ENCODE peak calls at places on chromosomes 6 and 20, in seven cellular contexts. One of them, this sample, is unnamed.

GRCh38 chr6:42136508-42137191 is 5.8 kb downstream of the C6orf132 start:
- DNase-seq in fibroblast of villous mesenchyme: peak
- DNase-seq in body of pancreas: no peak
- DNase-seq in lower lobe of right lung: no peak
- DNase-seq in left cardiac atrium: no peak
- DNase-seq in A172: peak
- DNase-seq in NAMALWA: peak
- DNase-seq in this sample: peak

GRCh38 chr6:163099621-163100171 is 314.8 kb upstream of the QKI start:
- DNase-seq in fibroblast of villous mesenchyme: no peak
- DNase-seq in body of pancreas: no peak
- DNase-seq in lower lobe of right lung: no peak
- DNase-seq in left cardiac atrium: no peak
- DNase-seq in A172: no peak
- DNase-seq in NAMALWA: no peak
- DNase-seq in this sample: no peak

GRCh38 chr6:93424303-93425064 is 5.1 kb upstream of the EPHA7 start:
- DNase-seq in fibroblast of villous mesenchyme: peak
- DNase-seq in body of pancreas: no peak
- DNase-seq in lower lobe of right lung: no peak
- DNase-seq in left cardiac atrium: no peak
- DNase-seq in A172: peak
- DNase-seq in NAMALWA: peak
- DNase-seq in this sample: no peak

GRCh38 chr6:136090929-136091328 is 159.2 kb downstream of the MTFR2 start:
- DNase-seq in fibroblast of villous mesenchyme: peak
- DNase-seq in body of pancreas: no peak
- DNase-seq in lower lobe of right lung: no peak
- DNase-seq in left cardiac atrium: no peak
- DNase-seq in A172: no peak
- DNase-seq in NAMALWA: no peak
- DNase-seq in this sample: no peak

GRCh38 chr6:148240866-148241477 is 101.7 kb upstream of the SASH1 start:
- DNase-seq in fibroblast of villous mesenchyme: peak
- DNase-seq in body of pancreas: no peak
- DNase-seq in lower lobe of right lung: no peak
- DNase-seq in left cardiac atrium: no peak
- DNase-seq in A172: no peak
- DNase-seq in NAMALWA: no peak
- DNase-seq in this sample: no peak

GRCh38 chr6:14763139-14763538 is 482.7 kb upstream of the JARID2 start:
- DNase-seq in fibroblast of villous mesenchyme: peak
- DNase-seq in body of pancreas: no peak
- DNase-seq in lower lobe of right lung: no peak
- DNase-seq in left cardiac atrium: no peak
- DNase-seq in A172: no peak
- DNase-seq in NAMALWA: no peak
- DNase-seq in this sample: no peak

GRCh38 chr6:107644513-107644912 is 154.6 kb downstream of the SOBP start:
- DNase-seq in fibroblast of villous mesenchyme: no peak
- DNase-seq in body of pancreas: no peak
- DNase-seq in lower lobe of right lung: no peak
- DNase-seq in left cardiac atrium: no peak
- DNase-seq in A172: no peak
- DNase-seq in NAMALWA: no peak
- DNase-seq in this sample: no peak

GRCh38 chr6:29924731-29925130 is 17.6 kb upstream of the HLA-A start:
- DNase-seq in fibroblast of villous mesenchyme: no peak
- DNase-seq in body of pancreas: no peak
- DNase-seq in lower lobe of right lung: no peak
- DNase-seq in left cardiac atrium: no peak
- DNase-seq in A172: peak
- DNase-seq in NAMALWA: no peak
- DNase-seq in this sample: peak

GRCh38 chr20:5920581-5920980 is 29.8 kb downstream of the TRMT6 start:
- DNase-seq in fibroblast of villous mesenchyme: no peak
- DNase-seq in body of pancreas: no peak
- DNase-seq in lower lobe of right lung: no peak
- DNase-seq in left cardiac atrium: no peak
- DNase-seq in A172: no peak
- DNase-seq in NAMALWA: no peak
- DNase-seq in this sample: no peak

GRCh38 chr6:57021086-57021720 is 25.3 kb upstream of the KIAA1586 start:
- DNase-seq in fibroblast of villous mesenchyme: peak
- DNase-seq in body of pancreas: no peak
- DNase-seq in lower lobe of right lung: no peak
- DNase-seq in left cardiac atrium: no peak
- DNase-seq in A172: peak
- DNase-seq in NAMALWA: peak
- DNase-seq in this sample: no peak

GRCh38 chr6:98657764-98658163 is 176.6 kb upstream of the POU3F2 start:
- DNase-seq in fibroblast of villous mesenchyme: peak
- DNase-seq in body of pancreas: peak
- DNase-seq in lower lobe of right lung: peak
- DNase-seq in left cardiac atrium: no peak
- DNase-seq in A172: peak
- DNase-seq in NAMALWA: peak
- DNase-seq in this sample: peak

GRCh38 chr6:52019092-52019491 is 68.3 kb downstream of the PKHD1 start:
- DNase-seq in fibroblast of villous mesenchyme: no peak
- DNase-seq in body of pancreas: no peak
- DNase-seq in lower lobe of right lung: no peak
- DNase-seq in left cardiac atrium: no peak
- DNase-seq in A172: no peak
- DNase-seq in NAMALWA: no peak
- DNase-seq in this sample: no peak

GRCh38 chr6:154937306-154938244 is 57.5 kb upstream of the TIAM2 start:
- DNase-seq in fibroblast of villous mesenchyme: no peak
- DNase-seq in body of pancreas: no peak
- DNase-seq in lower lobe of right lung: no peak
- DNase-seq in left cardiac atrium: no peak
- DNase-seq in A172: no peak
- DNase-seq in NAMALWA: no peak
- DNase-seq in this sample: no peak

GRCh38 chr6:29858006-29858405 is 30.4 kb downstream of the HLA-G start:
- DNase-seq in fibroblast of villous mesenchyme: no peak
- DNase-seq in body of pancreas: no peak
- DNase-seq in lower lobe of right lung: no peak
- DNase-seq in left cardiac atrium: no peak
- DNase-seq in A172: no peak
- DNase-seq in NAMALWA: no peak
- DNase-seq in this sample: no peak

GRCh38 chr20:2327620-2328555 is 32.1 kb downstream of the TGM3 start:
- DNase-seq in fibroblast of villous mesenchyme: no peak
- DNase-seq in body of pancreas: no peak
- DNase-seq in lower lobe of right lung: no peak
- DNase-seq in left cardiac atrium: no peak
- DNase-seq in A172: no peak
- DNase-seq in NAMALWA: no peak
- DNase-seq in this sample: no peak

GRCh38 chr20:63957004-63957689 is 931 bp upstream of the UCKL1 start:
- DNase-seq in fibroblast of villous mesenchyme: peak
- DNase-seq in body of pancreas: peak
- DNase-seq in lower lobe of right lung: no peak
- DNase-seq in left cardiac atrium: peak
- DNase-seq in A172: peak
- DNase-seq in NAMALWA: peak
- DNase-seq in this sample: peak

GRCh38 chr20:61288331-61288784 is 36.3 kb downstream of the CDH4 start:
- DNase-seq in fibroblast of villous mesenchyme: no peak
- DNase-seq in body of pancreas: no peak
- DNase-seq in lower lobe of right lung: no peak
- DNase-seq in left cardiac atrium: no peak
- DNase-seq in A172: no peak
- DNase-seq in NAMALWA: no peak
- DNase-seq in this sample: no peak

GRCh38 chr6:33276864-33277662 is at the start of gene B3GALT4:
- DNase-seq in fibroblast of villous mesenchyme: peak
- DNase-seq in body of pancreas: peak
- DNase-seq in lower lobe of right lung: peak
- DNase-seq in left cardiac atrium: peak
- DNase-seq in A172: no peak
- DNase-seq in NAMALWA: peak
- DNase-seq in this sample: peak

GRCh38 chr6:16711551-16712249 is 49.6 kb downstream of the ATXN1 start:
- DNase-seq in fibroblast of villous mesenchyme: no peak
- DNase-seq in body of pancreas: no peak
- DNase-seq in lower lobe of right lung: no peak
- DNase-seq in left cardiac atrium: no peak
- DNase-seq in A172: peak
- DNase-seq in NAMALWA: peak
- DNase-seq in this sample: no peak

GRCh38 chr6:45442716-45443115 is 65.0 kb upstream of the SUPT3H start:
- DNase-seq in fibroblast of villous mesenchyme: no peak
- DNase-seq in body of pancreas: no peak
- DNase-seq in lower lobe of right lung: no peak
- DNase-seq in left cardiac atrium: no peak
- DNase-seq in A172: no peak
- DNase-seq in NAMALWA: no peak
- DNase-seq in this sample: no peak

GRCh38 chr20:939606-940005 is 23.5 kb upstream of the ANGPT4 start:
- DNase-seq in fibroblast of villous mesenchyme: no peak
- DNase-seq in body of pancreas: no peak
- DNase-seq in lower lobe of right lung: no peak
- DNase-seq in left cardiac atrium: no peak
- DNase-seq in A172: no peak
- DNase-seq in NAMALWA: no peak
- DNase-seq in this sample: no peak